ENCODE peak calls at places on chromosomes 11 and 22, in four cellular contexts. E, H, C and V are unnamed samples.

GRCh38 chr11:109981028-109981636 is 112.1 kb upstream of the ZC3H12C start:
- DNase-seq in E (no peak), C (no peak), H (no peak), V (no peak)

GRCh38 chr11:78350101-78350645 is 67.4 kb downstream of the GAB2 start:
- DNase-seq in E (no peak), C (no peak), H (no peak), V (no peak)

GRCh38 chr22:45073064-45073463 is 63.3 kb upstream of the PHF21B start:
- DNase-seq in E (no peak), H (peak; percentile 63), C (no peak), V (no peak)

GRCh38 chr11:106497321-106497720 is 419.9 kb downstream of the AASDHPPT start:
- DNase-seq in H (no peak), E (no peak), C (no peak), V (no peak)

GRCh38 chr11:27612932-27613669 is 87.2 kb downstream of the BDNF start:
- DNase-seq in C (no peak), H (no peak), E (no peak), V (no peak)

GRCh38 chr11:68038718-68039525 is at the start of gene TCIRG1:
- DNase-seq in E (peak; percentile 90), C (no peak), H (no peak), V (peak; percentile 36)

GRCh38 chr11:123357990-123358827 is 71.9 kb upstream of the GRAMD1B start:
- DNase-seq in H (peak; percentile 75), E (peak; percentile 40), C (peak; percentile 61), V (no peak)

GRCh38 chr11:22753401-22753800 is 76.2 kb downstream of the SVIP start:
- DNase-seq in C (no peak), E (no peak), H (no peak), V (no peak)

GRCh38 chr11:27193434-27194225 is 153.0 kb downstream of the BBOX1 start:
- DNase-seq in H (no peak), E (no peak), C (no peak), V (no peak)

GRCh38 chr11:134576721-134577171 is 164.7 kb upstream of the B3GAT1 start:
- DNase-seq in H (no peak), E (no peak), C (no peak), V (no peak)

GRCh38 chr11:72752088-72752914 is at the start of gene ARAP1:
- DNase-seq in C (no peak), H (peak; percentile 68), E (peak; percentile 78), V (peak; percentile 48)

GRCh38 chr11:118917488-118918127 is 8.1 kb downstream of the BCL9L start:
- DNase-seq in C (no peak), H (peak; percentile 27), E (no peak), V (no peak)